ENCODE peak calls at places on chromosomes 5 and 9, in six cellular contexts. Z, K, J, H, X and W are unnamed samples.
A peak's percentile ranks its signal among the peaks of the same experiment; 100 is the strongest.

GRCh38 chr5:127338501-127338900 is 47.9 kb downstream of the MEGF10 start:
- DNase-seq in Z (no peak), K (no peak), J (no peak), H (no peak), X (no peak), W (no peak)

GRCh38 chr5:156623381-156624040 is 226.6 kb upstream of the PPP1R2B start:
- DNase-seq in Z (no peak), K (no peak), J (no peak), H (no peak), X (no peak), W (no peak)

GRCh38 chr5:83102581-83102980 is 25.2 kb downstream of the XRCC4 start:
- DNase-seq in Z (no peak), K (no peak), J (no peak), H (no peak), X (no peak), W (no peak)

GRCh38 chr5:127934791-127935256 is 148.7 kb upstream of the SLC12A2 start:
- DNase-seq in Z (no peak), K (no peak), J (peak; percentile 97), H (no peak), X (peak; percentile 51), W (no peak)

GRCh38 chr9:129868571-129869486 is 33.6 kb downstream of the USP20 start:
- DNase-seq in Z (no peak), K (no peak), J (no peak), H (no peak), X (no peak), W (no peak)

GRCh38 chr5:134463176-134463720 is 51.6 kb upstream of the CDKN2AIPNL start:
- DNase-seq in Z (peak; percentile 25), K (no peak), J (no peak), H (no peak), X (no peak), W (no peak)

GRCh38 chr5:176528301-176528700 is 8.9 kb downstream of the RNF44 start:
- DNase-seq in Z (no peak), K (peak; percentile 72), J (no peak), H (no peak), X (no peak), W (no peak)

GRCh38 chr5:172010278-172010677 is 3.8 kb upstream of the FBXW11 start:
- DNase-seq in Z (no peak), K (peak; percentile 24), J (peak; percentile 34), H (no peak), X (no peak), W (no peak)

GRCh38 chr5:38540348-38540747 is 16.1 kb downstream of the LIFR start:
- DNase-seq in Z (no peak), K (no peak), J (no peak), H (no peak), X (no peak), W (no peak)

GRCh38 chr5:172533399-172534228 is 79.3 kb upstream of the SH3PXD2B start:
- DNase-seq in Z (no peak), K (no peak), J (peak; percentile 60), H (no peak), X (no peak), W (no peak)

GRCh38 chr9:92971776-92972175 is 24.5 kb downstream of the FGD3 start:
- DNase-seq in Z (no peak), K (no peak), J (no peak), H (no peak), X (no peak), W (no peak)

GRCh38 chr5:172534229-172535169 is 80.2 kb upstream of the SH3PXD2B start:
- DNase-seq in Z (no peak), K (no peak), J (peak; percentile 54), H (no peak), X (no peak), W (no peak)

GRCh38 chr5:127988149-127988755 is 95.3 kb upstream of the SLC12A2 start:
- DNase-seq in Z (no peak), K (no peak), J (peak; percentile 81), H (no peak), X (peak; percentile 90), W (no peak)

GRCh38 chr5:9196403-9197224 is 349.3 kb downstream of the SEMA5A start:
- DNase-seq in Z (no peak), K (no peak), J (peak; percentile 71), H (no peak), X (peak; percentile 31), W (no peak)

GRCh38 chr9:3692606-3693005 is 166.8 kb upstream of the RFX3 start:
- DNase-seq in Z (no peak), K (no peak), J (peak; percentile 60), H (no peak), X (no peak), W (no peak)

GRCh38 chr5:172443441-172444109 is 10.8 kb downstream of the SH3PXD2B start:
- DNase-seq in Z (no peak), K (no peak), J (peak; percentile 88), H (peak; percentile 93), X (peak; percentile 93), W (peak; percentile 67)

GRCh38 chr5:75031366-75031765 is 21.0 kb downstream of the GCNT4 start:
- DNase-seq in Z (no peak), K (no peak), J (no peak), H (no peak), X (peak; percentile 28), W (no peak)

GRCh38 chr5:152644316-152644715 is 239.2 kb upstream of the NMUR2 start:
- DNase-seq in Z (no peak), K (no peak), J (no peak), H (no peak), X (no peak), W (no peak)

GRCh38 chr9:125106285-125106893 is 36.9 kb downstream of the SCAI start:
- DNase-seq in Z (no peak), K (no peak), J (peak; percentile 2), H (no peak), X (peak; percentile 68), W (no peak)

GRCh38 chr9:137302176-137303030 is at the start of gene NRARP:
- DNase-seq in Z (peak; percentile 86), K (peak; percentile 91), J (peak; percentile 76), H (peak; percentile 77), X (peak; percentile 63), W (peak; percentile 98)
- H3K4me1 ChIP-seq in Z (peaks cover 2% of the 10 kb centered on the region), K (peaks cover 47% of the 10 kb centered on the region), J (peaks cover 46% of the 10 kb centered on the region), H (peaks cover 36% of the 10 kb centered on the region), X (peaks cover 12% of the 10 kb centered on the region), W (no peaks in the 10 kb centered on the region)

GRCh38 chr9:78026416-78026815 is 5.2 kb downstream of the GNAQ start:
- DNase-seq in Z (no peak), K (no peak), J (no peak), H (no peak), X (peak; percentile 57), W (no peak)
- H3K4me1 ChIP-seq in Z (no peaks in the 10 kb centered on the region), K (no peaks in the 10 kb centered on the region), J (peaks cover 22% of the 10 kb centered on the region), H (peaks cover 3% of the 10 kb centered on the region), X (peaks cover 7% of the 10 kb centered on the region), W (peaks cover 49% of the 10 kb centered on the region)

GRCh38 chr5:178236126-178236525 is 3.5 kb upstream of the PHYKPL start:
- DNase-seq in Z (peak; percentile 42), K (no peak), J (no peak), H (no peak), X (no peak), W (no peak)

GRCh38 chr5:178235600-178235998 is 3.0 kb upstream of the PHYKPL start:
- DNase-seq in Z (peak; percentile 18), K (no peak), J (no peak), H (no peak), X (no peak), W (no peak)

GRCh38 chr5:178236685-178237084 is 4.1 kb upstream of the PHYKPL start:
- DNase-seq in Z (peak; percentile 88), K (no peak), J (no peak), H (no peak), X (no peak), W (no peak)

GRCh38 chr5:178234121-178234752 is 1.6 kb upstream of the PHYKPL start:
- DNase-seq in Z (peak; percentile 51), K (no peak), J (no peak), H (no peak), X (no peak), W (no peak)

DNA sequence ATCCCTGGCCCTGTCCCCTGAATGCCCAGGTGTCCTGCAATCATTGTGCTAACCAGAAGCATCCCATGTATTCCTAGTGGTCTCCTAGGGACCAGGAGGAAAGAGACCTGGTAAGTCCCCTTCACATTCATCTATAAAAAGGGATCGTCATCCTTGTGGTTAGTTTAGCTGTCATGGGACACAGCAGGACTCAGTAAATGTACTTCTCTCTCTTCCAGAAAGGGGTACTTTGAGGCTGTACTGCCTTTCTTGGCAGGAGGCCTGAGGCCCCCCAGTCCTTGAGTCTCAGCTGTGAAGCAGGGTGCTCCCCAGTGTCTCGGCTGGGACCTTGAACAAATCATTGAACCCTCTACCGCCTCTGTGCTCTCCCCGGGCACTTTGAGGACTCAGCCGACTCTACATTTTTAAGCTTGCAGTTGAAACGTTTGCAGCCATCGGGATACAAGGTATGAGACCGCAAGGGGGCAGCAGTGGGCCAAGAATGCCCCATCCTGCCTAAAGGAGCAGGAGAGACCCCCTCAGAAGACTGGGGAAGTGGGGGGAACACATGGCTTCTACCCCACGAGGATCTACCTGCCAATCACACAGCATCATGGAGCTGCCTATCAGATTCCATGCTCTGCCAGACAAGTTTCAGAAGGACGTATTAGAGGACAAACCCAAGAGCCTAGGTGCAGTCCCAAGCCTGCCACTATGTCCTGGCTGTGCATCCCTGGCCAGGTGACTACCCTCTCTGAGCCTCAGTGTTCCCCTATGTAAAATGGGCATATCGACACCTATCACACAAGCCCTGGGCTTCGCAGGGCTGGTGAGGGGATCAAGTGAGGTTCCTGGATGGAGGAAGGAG is 2.4 kb upstream of the PHYKPL start:
- DNase-seq in Z (peak; percentile 75), K (peak; percentile 85), J (peak; percentile 42), H (peak; percentile 60), X (peak; percentile 54), W (peak; percentile 89)
- H3K4me1 ChIP-seq in Z (peaks cover 19% of the 10 kb centered on the region), K (peaks cover 51% of the 10 kb centered on the region), J (peaks cover 53% of the 10 kb centered on the region), H (peaks cover 14% of the 10 kb centered on the region), X (peaks cover 6% of the 10 kb centered on the region), W (peaks cover 11% of the 10 kb centered on the region)

GRCh38 chr9:2128611-2129010 is 113.5 kb downstream of the SMARCA2 start:
- DNase-seq in Z (no peak), K (no peak), J (no peak), H (no peak), X (no peak), W (no peak)
- H3K4me1 ChIP-seq in Z (peaks cover 3% of the 10 kb centered on the region), K (peaks cover 6% of the 10 kb centered on the region), J (no peaks in the 10 kb centered on the region), H (peaks cover 15% of the 10 kb centered on the region), X (peaks cover 6% of the 10 kb centered on the region), W (peaks cover 4% of the 10 kb centered on the region)